ENCODE peak calls at places on chromosomes 5 and 9, in seven cellular contexts. F, R, B, G, H, X and L are unnamed samples.

GRCh38 chr5:140261403-140262171 is 41.3 kb downstream of the PFDN1 start:
- DNase-seq in H (peak), G (peak), X (no peak), R (peak), F (no peak), B (peak), L (no peak)

GRCh38 chr5:180283026-180283615 is 8.8 kb downstream of the MAPK9 start:
- DNase-seq in B (no peak), G (no peak), F (no peak), H (no peak), R (no peak), X (no peak), L (no peak)

GRCh38 chr5:137564475-137564961 is 65.4 kb upstream of the SPOCK1 start:
- DNase-seq in H (no peak), X (no peak), B (no peak), F (no peak), R (no peak), G (no peak), L (no peak)

GRCh38 chr9:19193029-19193324 is 37.5 kb upstream of the DENND4C start:
- DNase-seq in X (no peak), B (no peak), H (no peak), F (no peak), R (no peak), G (no peak), L (peak)

GRCh38 chr9:34498511-34498910 is 24.3 kb downstream of the ENHO start:
- DNase-seq in G (peak), X (no peak), H (no peak), R (no peak), F (no peak), B (no peak), L (no peak)

GRCh38 chr5:68330564-68330963 is 115.0 kb downstream of the PIK3R1 start:
- DNase-seq in G (no peak), B (no peak), F (no peak), H (no peak), R (no peak), X (no peak), L (no peak)

GRCh38 chr5:151228986-151229385 is 5.1 kb upstream of the CCDC69 start:
- DNase-seq in G (no peak), F (no peak), H (no peak), X (no peak), R (no peak), B (no peak), L (no peak)

GRCh38 chr5:6759401-6759800 is 46.2 kb downstream of the TENT4A start:
- DNase-seq in R (no peak), X (no peak), H (peak), G (no peak), F (peak), B (no peak), L (peak)

GRCh38 chr9:106945727-106946690 is 83.0 kb downstream of the ZNF462 start:
- DNase-seq in H (no peak), G (no peak), X (no peak), R (no peak), F (no peak), B (no peak), L (no peak)